ENCODE peak calls at places on chromosomes 3 and 15, in eight cellular contexts. C, V, G, B, D, I, O and N are unnamed samples.

GRCh38 chr3:79081285-79081684 is 686.5 kb downstream of the ROBO1 start:
- DNase-seq in C (no peak), V (no peak), G (no peak), B (no peak), D (no peak), I (no peak), O (no peak), N (no peak)

GRCh38 chr3:37197810-37198371 is 23.5 kb upstream of the LRRFIP2 start:
- DNase-seq in C (no peak), V (no peak), G (no peak), B (no peak), D (no peak), I (peak), O (no peak), N (no peak)

GRCh38 chr3:67083277-67083676 is 85.2 kb downstream of the KBTBD8 start:
- DNase-seq in C (no peak), V (peak), G (no peak), B (peak), D (no peak), I (peak), O (no peak), N (peak)

GRCh38 chr3:58210761-58211477 is at the start of gene DNASE1L3:
- DNase-seq in C (no peak), V (no peak), G (no peak), B (no peak), D (no peak), I (no peak), O (no peak), N (no peak)

GRCh38 chr15:73330206-73331051 is 38.3 kb downstream of the HCN4 start:
- DNase-seq in C (no peak), V (no peak), G (no peak), B (no peak), D (no peak), I (no peak), O (no peak), N (no peak)

GRCh38 chr3:143736205-143736604 is 112.1 kb downstream of the SLC9A9 start:
- DNase-seq in C (no peak), V (no peak), G (no peak), B (no peak), D (no peak), I (no peak), O (no peak), N (no peak)

GRCh38 chr15:101242999-101243336 is 8.9 kb downstream of the CHSY1 start:
- DNase-seq in C (no peak), V (no peak), G (no peak), B (no peak), D (no peak), I (no peak), O (no peak), N (no peak)

GRCh38 chr3:170622369-170623159 is 36.7 kb upstream of the SLC7A14 start:
- DNase-seq in C (peak), V (no peak), G (no peak), B (no peak), D (peak), I (peak), O (peak), N (no peak)

GRCh38 chr15:59294961-59295741 is 77.5 kb downstream of the MYO1E start:
- DNase-seq in C (no peak), V (no peak), G (no peak), B (no peak), D (peak), I (peak), O (no peak), N (no peak)

GRCh38 chr15:59999064-59999377 is 5.1 kb upstream of the FOXB1 start:
- DNase-seq in C (no peak), V (no peak), G (no peak), B (no peak), D (no peak), I (no peak), O (no peak), N (no peak)

GRCh38 chr15:27704939-27705514 is 394.1 kb downstream of the OCA2 start:
- DNase-seq in C (no peak), V (no peak), G (no peak), B (no peak), D (no peak), I (no peak), O (no peak), N (no peak)

GRCh38 chr15:76191539-76192244 is 119.6 kb downstream of the ETFA start:
- DNase-seq in C (no peak), V (no peak), G (no peak), B (no peak), D (no peak), I (no peak), O (no peak), N (no peak)

GRCh38 chr3:36893137-36893557 is 51.7 kb downstream of the TRANK1 start:
- DNase-seq in C (peak), V (no peak), G (no peak), B (no peak), D (peak), I (no peak), O (peak), N (no peak)

GRCh38 chr15:31265090-31265870 is 61.4 kb upstream of the KLF13 start:
- DNase-seq in C (no peak), V (no peak), G (no peak), B (no peak), D (no peak), I (no peak), O (no peak), N (no peak)

GRCh38 chr3:127166501-127167065 is 26.3 kb upstream of the PRR23E start:
- DNase-seq in C (no peak), V (no peak), G (no peak), B (no peak), D (no peak), I (no peak), O (no peak), N (no peak)

GRCh38 chr3:147394168-147394941 is 12.0 kb downstream of the ZIC4 start:
- DNase-seq in C (no peak), V (no peak), G (no peak), B (no peak), D (no peak), I (no peak), O (no peak), N (no peak)

GRCh38 chr3:124246949-124247348 is 255.0 kb upstream of the ROPN1 start:
- DNase-seq in C (no peak), V (no peak), G (no peak), B (no peak), D (no peak), I (no peak), O (no peak), N (no peak)

GRCh38 chr3:122691195-122691594 is 10.6 kb downstream of the PARP14 start:
- DNase-seq in C (no peak), V (peak), G (no peak), B (no peak), D (peak), I (no peak), O (no peak), N (no peak)

GRCh38 chr15:63805993-63806980 is 27.5 kb downstream of the HERC1 start:
- DNase-seq in C (peak), V (no peak), G (no peak), B (no peak), D (no peak), I (no peak), O (no peak), N (no peak)

GRCh38 chr3:49791571-49791970 is 5.2 kb upstream of the IP6K1 start:
- DNase-seq in C (no peak), V (no peak), G (no peak), B (no peak), D (no peak), I (no peak), O (no peak), N (no peak)

GRCh38 chr3:164408356-164408755 is 669.9 kb downstream of the SI start:
- DNase-seq in C (no peak), V (no peak), G (no peak), B (no peak), D (no peak), I (peak), O (no peak), N (no peak)

GRCh38 chr3:40079203-40079844 is 230.2 kb upstream of the EIF1B start:
- DNase-seq in C (no peak), V (no peak), G (no peak), B (no peak), D (peak), I (peak), O (no peak), N (no peak)

GRCh38 chr3:126474498-126475410 is 937 bp downstream of the ZXDC start:
- DNase-seq in C (no peak), V (no peak), G (peak), B (peak), D (no peak), I (no peak), O (no peak), N (no peak)

GRCh38 chr3:45793482-45794176 is 2.7 kb downstream of the SLC6A20 start:
- DNase-seq in C (no peak), V (no peak), G (no peak), B (no peak), D (no peak), I (no peak), O (no peak), N (no peak)

GRCh38 chr15:59590027-59590426 is 21.6 kb upstream of the GCNT3 start:
- DNase-seq in C (no peak), V (peak), G (no peak), B (no peak), D (no peak), I (no peak), O (no peak), N (no peak)

GRCh38 chr3:162487138-162487537 is 990.5 kb downstream of the OTOL1 start:
- DNase-seq in C (no peak), V (no peak), G (no peak), B (no peak), D (no peak), I (no peak), O (no peak), N (no peak)

GRCh38 chr3:144036498-144036897 is 64.9 kb downstream of the DIPK2A start:
- DNase-seq in C (no peak), V (no peak), G (no peak), B (no peak), D (no peak), I (no peak), O (no peak), N (no peak)

GRCh38 chr3:9388142-9388541 is 9.3 kb upstream of the SETD5 start:
- DNase-seq in C (no peak), V (no peak), G (no peak), B (no peak), D (no peak), I (no peak), O (no peak), N (no peak)

GRCh38 chr3:185724761-185725160 is 100.1 kb downstream of the IGF2BP2 start:
- DNase-seq in C (no peak), V (no peak), G (no peak), B (no peak), D (no peak), I (no peak), O (no peak), N (no peak)

GRCh38 chr3:194054941-194055340 is 81.0 kb upstream of the HES1 start:
- DNase-seq in C (no peak), V (no peak), G (no peak), B (no peak), D (no peak), I (no peak), O (no peak), N (no peak)

GRCh38 chr15:26864664-26865191 is 2.1 kb upstream of the GABRA5 start:
- DNase-seq in C (no peak), V (no peak), G (no peak), B (peak), D (peak), I (no peak), O (peak), N (no peak)